ENCODE peak calls at places on chromosomes 11 and 22, in eight cellular contexts. One of them, this sample, is unnamed.

GRCh38 chr11:75514596-75514995 is 11.1 kb downstream of the GDPD5 start:
- DNase-seq in WTC11: no peak
- DNase-seq in effector CD8-positive, alpha-beta T cell: no peak
- DNase-seq in fibroblast of the aortic adventitia: no peak
- DNase-seq in germinal center: no peak
- DNase-seq in brain microvascular endothelial cell: no peak
- DNase-seq in tibial nerve: no peak
- DNase-seq in Caco-2: no peak
- DNase-seq in this sample: no peak

GRCh38 chr11:63783925-63784592 is 15.5 kb upstream of the ZFTA start:
- DNase-seq in WTC11: no peak
- DNase-seq in germinal center: no peak
- DNase-seq in effector CD8-positive, alpha-beta T cell: no peak
- DNase-seq in fibroblast of the aortic adventitia: no peak
- DNase-seq in brain microvascular endothelial cell: no peak
- DNase-seq in Caco-2: no peak
- DNase-seq in tibial nerve: no peak
- DNase-seq in this sample: no peak

GRCh38 chr11:78417888-78418583 is 416 bp upstream of the GAB2 start:
- DNase-seq in Caco-2: peak
- DNase-seq in germinal center: peak
- DNase-seq in brain microvascular endothelial cell: peak
- DNase-seq in WTC11: peak
- DNase-seq in effector CD8-positive, alpha-beta T cell: peak
- DNase-seq in tibial nerve: peak
- DNase-seq in fibroblast of the aortic adventitia: peak
- DNase-seq in this sample: no peak

GRCh38 chr22:25002241-25002985 is 49.9 kb downstream of the KIAA1671 start:
- DNase-seq in WTC11: no peak
- DNase-seq in tibial nerve: no peak
- DNase-seq in brain microvascular endothelial cell: no peak
- DNase-seq in Caco-2: no peak
- DNase-seq in fibroblast of the aortic adventitia: no peak
- DNase-seq in germinal center: no peak
- DNase-seq in effector CD8-positive, alpha-beta T cell: no peak
- DNase-seq in this sample: no peak

GRCh38 chr11:73387594-73388021 is 11.4 kb downstream of the RELT start:
- DNase-seq in tibial nerve: no peak
- DNase-seq in germinal center: no peak
- DNase-seq in WTC11: no peak
- DNase-seq in fibroblast of the aortic adventitia: no peak
- DNase-seq in Caco-2: no peak
- DNase-seq in effector CD8-positive, alpha-beta T cell: no peak
- DNase-seq in brain microvascular endothelial cell: no peak
- DNase-seq in this sample: no peak

GRCh38 chr22:39800790-39801540 is 92.6 kb downstream of the ENTHD1 start:
- DNase-seq in germinal center: no peak
- DNase-seq in fibroblast of the aortic adventitia: no peak
- DNase-seq in brain microvascular endothelial cell: no peak
- DNase-seq in effector CD8-positive, alpha-beta T cell: no peak
- DNase-seq in tibial nerve: no peak
- DNase-seq in WTC11: no peak
- DNase-seq in Caco-2: no peak
- DNase-seq in this sample: no peak

GRCh38 chr22:44196731-44197131 is 16.0 kb downstream of the PARVG start:
- DNase-seq in Caco-2: peak
- DNase-seq in effector CD8-positive, alpha-beta T cell: no peak
- DNase-seq in WTC11: no peak
- DNase-seq in fibroblast of the aortic adventitia: no peak
- DNase-seq in germinal center: no peak
- DNase-seq in brain microvascular endothelial cell: no peak
- DNase-seq in tibial nerve: no peak
- DNase-seq in this sample: no peak

GRCh38 chr11:60868682-60869450 is 1.5 kb downstream of the ZP1 start:
- DNase-seq in germinal center: no peak
- DNase-seq in Caco-2: no peak
- DNase-seq in WTC11: no peak
- DNase-seq in tibial nerve: no peak
- DNase-seq in fibroblast of the aortic adventitia: no peak
- DNase-seq in effector CD8-positive, alpha-beta T cell: no peak
- DNase-seq in brain microvascular endothelial cell: no peak
- DNase-seq in this sample: no peak

GRCh38 chr22:27419473-27419872 is 382.1 kb downstream of the MN1 start:
- DNase-seq in WTC11: no peak
- DNase-seq in fibroblast of the aortic adventitia: peak
- DNase-seq in tibial nerve: no peak
- DNase-seq in effector CD8-positive, alpha-beta T cell: no peak
- DNase-seq in germinal center: no peak
- DNase-seq in brain microvascular endothelial cell: peak
- DNase-seq in Caco-2: no peak
- DNase-seq in this sample: no peak

GRCh38 chr11:87926250-87926970 is 248.8 kb downstream of the RAB38 start:
- DNase-seq in germinal center: no peak
- DNase-seq in Caco-2: no peak
- DNase-seq in WTC11: no peak
- DNase-seq in brain microvascular endothelial cell: peak
- DNase-seq in fibroblast of the aortic adventitia: peak
- DNase-seq in tibial nerve: no peak
- DNase-seq in effector CD8-positive, alpha-beta T cell: no peak
- DNase-seq in this sample: no peak

GRCh38 chr11:64834723-64835615 is 9.5 kb downstream of the CDC42BPG start:
- DNase-seq in tibial nerve: no peak
- DNase-seq in WTC11: no peak
- DNase-seq in effector CD8-positive, alpha-beta T cell: no peak
- DNase-seq in fibroblast of the aortic adventitia: no peak
- DNase-seq in germinal center: no peak
- DNase-seq in brain microvascular endothelial cell: no peak
- DNase-seq in Caco-2: no peak
- DNase-seq in this sample: no peak

This sample was measured in GM12878.